ENCODE peak calls at places on chromosome 15, in six cellular contexts. One of them, this sample, is unnamed.

GRCh38 chr15:86080302-86080701 is 631 bp downstream of the AGBL1 start:
- DNase-seq in left lung: no peak
- DNase-seq in IMR-90: no peak
- DNase-seq in lower lobe of right lung: no peak
- DNase-seq in left ventricle myocardium inferior: no peak
- DNase-seq in endothelial cell of umbilical vein: no peak
- DNase-seq in this sample: no peak

GRCh38 chr15:70518201-70519003 is 245.0 kb downstream of the UACA start:
- DNase-seq in endothelial cell of umbilical vein: no peak
- DNase-seq in left ventricle myocardium inferior: no peak
- DNase-seq in left lung: peak
- DNase-seq in lower lobe of right lung: no peak
- DNase-seq in IMR-90: no peak
- DNase-seq in this sample: no peak

GRCh38 chr15:36422631-36423030 is 156.8 kb upstream of the CDIN1 start:
- DNase-seq in lower lobe of right lung: no peak
- DNase-seq in left lung: no peak
- DNase-seq in IMR-90: no peak
- DNase-seq in left ventricle myocardium inferior: no peak
- DNase-seq in endothelial cell of umbilical vein: no peak
- DNase-seq in this sample: no peak

GRCh38 chr15:21267231-21267630 is 173.1 kb downstream of the POTEB3 start:
- DNase-seq in IMR-90: no peak
- DNase-seq in endothelial cell of umbilical vein: no peak
- DNase-seq in lower lobe of right lung: no peak
- DNase-seq in left ventricle myocardium inferior: no peak
- DNase-seq in left lung: no peak
- DNase-seq in this sample: no peak

GRCh38 chr15:26119322-26119721 is 256.2 kb upstream of the ATP10A start:
- DNase-seq in endothelial cell of umbilical vein: no peak
- DNase-seq in lower lobe of right lung: no peak
- DNase-seq in left ventricle myocardium inferior: no peak
- DNase-seq in IMR-90: no peak
- DNase-seq in left lung: no peak
- DNase-seq in this sample: no peak

GRCh38 chr15:70328137-70329115 is 230.7 kb upstream of the TLE3 start:
- DNase-seq in left ventricle myocardium inferior: peak
- DNase-seq in left lung: no peak
- DNase-seq in IMR-90: peak
- DNase-seq in endothelial cell of umbilical vein: no peak
- DNase-seq in lower lobe of right lung: no peak
- DNase-seq in this sample: peak

GRCh38 chr15:31060429-31061140 is 40.9 kb downstream of the TRPM1 start:
- DNase-seq in left ventricle myocardium inferior: no peak
- DNase-seq in endothelial cell of umbilical vein: no peak
- DNase-seq in lower lobe of right lung: no peak
- DNase-seq in IMR-90: no peak
- DNase-seq in left lung: no peak
- DNase-seq in this sample: no peak

GRCh38 chr15:46091860-46092450 is 457.1 kb downstream of the SQOR start:
- DNase-seq in lower lobe of right lung: no peak
- DNase-seq in IMR-90: peak
- DNase-seq in left lung: no peak
- DNase-seq in left ventricle myocardium inferior: no peak
- DNase-seq in endothelial cell of umbilical vein: peak
- DNase-seq in this sample: no peak

GRCh38 chr15:28990390-28990789 is 104.6 kb downstream of the APBA2 start:
- DNase-seq in lower lobe of right lung: no peak
- DNase-seq in left ventricle myocardium inferior: no peak
- DNase-seq in IMR-90: no peak
- DNase-seq in left lung: no peak
- DNase-seq in endothelial cell of umbilical vein: no peak
- DNase-seq in this sample: no peak

GRCh38 chr15:80090879-80091503 is 31.5 kb downstream of the ZFAND6 start:
- DNase-seq in IMR-90: no peak
- DNase-seq in lower lobe of right lung: no peak
- DNase-seq in left ventricle myocardium inferior: no peak
- DNase-seq in left lung: no peak
- DNase-seq in endothelial cell of umbilical vein: no peak
- DNase-seq in this sample: no peak

GRCh38 chr15:69804786-69805185 is 292.9 kb downstream of the TLE3 start:
- DNase-seq in IMR-90: no peak
- DNase-seq in lower lobe of right lung: no peak
- DNase-seq in left lung: no peak
- DNase-seq in endothelial cell of umbilical vein: no peak
- DNase-seq in left ventricle myocardium inferior: no peak
- DNase-seq in this sample: no peak

GRCh38 chr15:81865850-81866537 is 179.8 kb downstream of the MEX3B start:
- DNase-seq in left lung: no peak
- DNase-seq in left ventricle myocardium inferior: no peak
- DNase-seq in endothelial cell of umbilical vein: no peak
- DNase-seq in IMR-90: no peak
- DNase-seq in lower lobe of right lung: no peak
- DNase-seq in this sample: no peak

GRCh38 chr15:80992436-80992835 is 2.8 kb upstream of the MESD start:
- DNase-seq in IMR-90: no peak
- DNase-seq in left lung: no peak
- DNase-seq in left ventricle myocardium inferior: no peak
- DNase-seq in lower lobe of right lung: no peak
- DNase-seq in endothelial cell of umbilical vein: no peak
- DNase-seq in this sample: no peak

GRCh38 chr15:66882251-66883020 is 180.4 kb downstream of the SMAD6 start:
- DNase-seq in endothelial cell of umbilical vein: peak
- DNase-seq in left ventricle myocardium inferior: no peak
- DNase-seq in IMR-90: peak
- DNase-seq in lower lobe of right lung: no peak
- DNase-seq in left lung: no peak
- DNase-seq in this sample: peak

GRCh38 chr15:71746719-71747118 is 63.6 kb upstream of the NR2E3 start:
- DNase-seq in IMR-90: no peak
- DNase-seq in lower lobe of right lung: peak
- DNase-seq in left lung: no peak
- DNase-seq in left ventricle myocardium inferior: no peak
- DNase-seq in endothelial cell of umbilical vein: no peak
- DNase-seq in this sample: no peak

GRCh38 chr15:88746451-88746850 is 56.8 kb upstream of the ACAN start:
- DNase-seq in IMR-90: no peak
- DNase-seq in left lung: no peak
- DNase-seq in lower lobe of right lung: no peak
- DNase-seq in endothelial cell of umbilical vein: no peak
- DNase-seq in left ventricle myocardium inferior: no peak
- DNase-seq in this sample: no peak

GRCh38 chr15:74403981-74404563 is 29.7 kb downstream of the SEMA7A start:
- DNase-seq in endothelial cell of umbilical vein: no peak
- DNase-seq in IMR-90: no peak
- DNase-seq in left lung: no peak
- DNase-seq in lower lobe of right lung: no peak
- DNase-seq in left ventricle myocardium inferior: no peak
- DNase-seq in this sample: no peak

GRCh38 chr15:74402337-74402839 is 31.4 kb downstream of the SEMA7A start:
- DNase-seq in lower lobe of right lung: no peak
- DNase-seq in left ventricle myocardium inferior: no peak
- DNase-seq in endothelial cell of umbilical vein: no peak
- DNase-seq in IMR-90: no peak
- DNase-seq in left lung: no peak
- DNase-seq in this sample: no peak

GRCh38 chr15:74403590-74403919 is 30.2 kb downstream of the SEMA7A start:
- DNase-seq in IMR-90: no peak
- DNase-seq in left lung: no peak
- DNase-seq in lower lobe of right lung: no peak
- DNase-seq in left ventricle myocardium inferior: no peak
- DNase-seq in endothelial cell of umbilical vein: no peak
- DNase-seq in this sample: no peak

GRCh38 chr15:74400915-74401757 is 32.6 kb downstream of the SEMA7A start:
- DNase-seq in lower lobe of right lung: no peak
- DNase-seq in IMR-90: no peak
- DNase-seq in left ventricle myocardium inferior: no peak
- DNase-seq in endothelial cell of umbilical vein: no peak
- DNase-seq in left lung: no peak
- DNase-seq in this sample: no peak

DNA sequence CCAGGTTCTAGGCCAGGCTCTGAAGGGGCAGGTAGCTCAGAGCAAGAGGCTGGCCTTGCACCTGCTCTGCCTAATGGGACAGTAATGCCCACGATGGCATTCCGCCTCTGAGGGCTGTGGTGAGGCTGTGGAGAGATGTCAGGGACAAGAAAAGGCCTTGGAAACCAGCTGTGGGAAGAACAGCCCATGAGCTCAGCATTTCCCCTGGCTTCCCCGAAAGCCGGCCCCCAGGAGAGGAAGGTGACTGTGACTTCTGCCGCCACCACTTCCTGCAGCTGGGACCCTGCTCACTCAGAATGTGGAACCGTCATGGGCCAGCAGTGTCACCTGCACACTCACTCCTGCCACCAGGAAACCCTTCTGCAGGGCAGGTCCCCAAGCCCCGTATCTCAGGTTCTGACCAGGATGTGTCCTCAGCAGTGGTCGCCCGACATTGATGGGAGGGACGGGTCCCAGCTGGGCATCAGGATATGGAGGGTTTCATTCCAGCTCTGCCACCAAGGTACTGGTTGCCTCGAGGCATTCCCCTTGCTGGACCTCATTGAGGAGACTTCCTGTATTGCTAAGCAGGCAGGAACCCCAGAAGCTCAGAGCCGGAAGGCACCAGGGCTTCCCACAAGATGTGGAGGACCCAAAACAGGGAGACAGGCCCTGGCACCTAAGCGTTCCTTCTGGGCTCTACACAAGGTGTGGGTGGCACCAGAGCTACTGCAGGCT is 30.7 kb downstream of the SEMA7A start:
- DNase-seq in IMR-90: no peak
- DNase-seq in lower lobe of right lung: peak
- DNase-seq in left ventricle myocardium inferior: no peak
- DNase-seq in left lung: no peak
- DNase-seq in endothelial cell of umbilical vein: no peak
- DNase-seq in this sample: no peak
- TF ChIP-seq CTCF in IMR-90: no peak
- TF ChIP-seq CTCF in lower lobe of right lung: no peak
- TF ChIP-seq CTCF in left ventricle myocardium inferior: no peak
- TF ChIP-seq CTCF in left lung: no peak
- TF ChIP-seq CTCF in endothelial cell of umbilical vein: no peak
- TF ChIP-seq CTCF in this sample: no peak

GRCh38 chr15:60126661-60127060 is 122.5 kb downstream of the FOXB1 start:
- DNase-seq in endothelial cell of umbilical vein: no peak
- DNase-seq in left ventricle myocardium inferior: no peak
- DNase-seq in left lung: no peak
- DNase-seq in IMR-90: no peak
- DNase-seq in lower lobe of right lung: no peak
- DNase-seq in this sample: no peak

GRCh38 chr15:60125334-60125733 is 121.2 kb downstream of the FOXB1 start:
- DNase-seq in lower lobe of right lung: no peak
- DNase-seq in endothelial cell of umbilical vein: no peak
- DNase-seq in left ventricle myocardium inferior: no peak
- DNase-seq in left lung: no peak
- DNase-seq in IMR-90: no peak
- DNase-seq in this sample: no peak

GRCh38 chr15:60128710-60129109 is 124.6 kb downstream of the FOXB1 start:
- DNase-seq in IMR-90: no peak
- DNase-seq in lower lobe of right lung: no peak
- DNase-seq in endothelial cell of umbilical vein: no peak
- DNase-seq in left ventricle myocardium inferior: no peak
- DNase-seq in left lung: no peak
- DNase-seq in this sample: no peak

GRCh38 chr15:60130398-60130797 is 126.3 kb downstream of the FOXB1 start:
- DNase-seq in endothelial cell of umbilical vein: no peak
- DNase-seq in left lung: no peak
- DNase-seq in IMR-90: no peak
- DNase-seq in lower lobe of right lung: no peak
- DNase-seq in left ventricle myocardium inferior: no peak
- DNase-seq in this sample: no peak

GRCh38 chr15:60128000-60128376 is 123.9 kb downstream of the FOXB1 start:
- DNase-seq in left ventricle myocardium inferior: no peak
- DNase-seq in lower lobe of right lung: no peak
- DNase-seq in endothelial cell of umbilical vein: no peak
- DNase-seq in IMR-90: peak
- DNase-seq in left lung: no peak
- DNase-seq in this sample: peak
- H3K27ac ChIP-seq in left ventricle myocardium inferior: peak
- H3K27ac ChIP-seq in lower lobe of right lung: peak
- H3K27ac ChIP-seq in endothelial cell of umbilical vein: peak
- H3K27ac ChIP-seq in IMR-90: peak
- H3K27ac ChIP-seq in left lung: peak
- H3K27ac ChIP-seq in this sample: peak

DNA sequence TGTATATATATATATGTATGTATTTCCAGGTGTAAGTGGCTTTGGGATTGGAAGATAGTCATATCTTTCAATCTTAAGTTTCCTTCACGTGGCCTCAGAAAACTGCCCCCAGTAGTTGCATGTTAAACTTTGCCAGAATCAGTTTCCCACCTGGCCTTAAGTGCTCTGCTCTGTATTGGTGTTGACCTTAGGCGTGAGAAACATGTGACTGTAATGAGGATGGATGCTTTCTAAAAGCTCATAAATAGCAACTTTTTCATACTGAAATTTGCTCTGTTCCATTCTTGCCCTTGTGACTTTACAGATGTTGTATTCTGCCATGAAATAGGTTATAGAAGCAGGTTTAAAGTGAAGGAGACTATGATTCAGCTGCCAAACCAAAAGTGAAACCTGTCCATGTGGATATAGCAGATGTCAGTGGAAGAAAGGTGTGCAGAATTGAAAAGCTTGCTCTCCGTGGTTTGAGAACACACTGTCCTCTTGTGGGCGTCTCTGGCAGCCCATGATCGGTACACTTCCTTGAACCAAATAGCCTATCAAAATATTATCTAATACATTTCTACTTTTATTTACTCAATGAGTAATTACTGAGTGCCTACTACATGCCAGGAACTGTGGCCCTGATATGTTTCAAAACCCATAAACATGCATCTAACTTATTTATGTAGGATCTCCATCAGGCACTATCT is 15.8 kb downstream of the SCG5 start:
- DNase-seq in endothelial cell of umbilical vein: no peak
- DNase-seq in IMR-90: no peak
- DNase-seq in left lung: no peak
- DNase-seq in left ventricle myocardium inferior: no peak
- DNase-seq in lower lobe of right lung: no peak
- DNase-seq in this sample: no peak
- TF ChIP-seq CTCF in endothelial cell of umbilical vein: no peak
- TF ChIP-seq CTCF in IMR-90: no peak
- TF ChIP-seq CTCF in left lung: no peak
- TF ChIP-seq CTCF in left ventricle myocardium inferior: no peak
- TF ChIP-seq CTCF in lower lobe of right lung: no peak
- TF ChIP-seq CTCF in this sample: no peak

GRCh38 chr15:63908281-63908680 is 74.5 kb upstream of the HERC1 start:
- DNase-seq in lower lobe of right lung: no peak
- DNase-seq in endothelial cell of umbilical vein: no peak
- DNase-seq in left ventricle myocardium inferior: no peak
- DNase-seq in IMR-90: no peak
- DNase-seq in left lung: no peak
- DNase-seq in this sample: no peak
- H3K27ac ChIP-seq in lower lobe of right lung: no peak
- H3K27ac ChIP-seq in endothelial cell of umbilical vein: no peak
- H3K27ac ChIP-seq in left ventricle myocardium inferior: no peak
- H3K27ac ChIP-seq in IMR-90: no peak
- H3K27ac ChIP-seq in left lung: no peak
- H3K27ac ChIP-seq in this sample: no peak

This sample was measured in uterus.